ENCODE peak calls at places on chromosomes 12 and 14, in four cellular contexts. One of them, this sample, is unnamed.

GRCh38 chr12:66066071-66066928 is 64.2 kb downstream of the LLPH start:
- DNase-seq in psoas muscle: no peak
- DNase-seq in astrocyte: peak
- DNase-seq in endothelial cell of umbilical vein: peak
- DNase-seq in this sample: no peak

GRCh38 chr14:28731358-28731757 is 35.2 kb upstream of the FOXG1 start:
- DNase-seq in psoas muscle: no peak
- DNase-seq in astrocyte: no peak
- DNase-seq in endothelial cell of umbilical vein: no peak
- DNase-seq in this sample: no peak

GRCh38 chr12:120366884-120367251 is 2.1 kb downstream of the MSI1 start:
- DNase-seq in psoas muscle: no peak
- DNase-seq in astrocyte: no peak
- DNase-seq in endothelial cell of umbilical vein: no peak
- DNase-seq in this sample: no peak

GRCh38 chr12:120343692-120344091 is 16.1 kb upstream of the PLA2G1B start:
- DNase-seq in psoas muscle: no peak
- DNase-seq in astrocyte: no peak
- DNase-seq in endothelial cell of umbilical vein: no peak
- DNase-seq in this sample: no peak

GRCh38 chr14:22474730-22475351 is 114.2 kb downstream of the DAD1 start:
- DNase-seq in psoas muscle: no peak
- DNase-seq in astrocyte: peak
- DNase-seq in endothelial cell of umbilical vein: peak
- DNase-seq in this sample: no peak

GRCh38 chr14:63248211-63248610 is 44.0 kb downstream of the RHOJ start:
- DNase-seq in psoas muscle: no peak
- DNase-seq in astrocyte: peak
- DNase-seq in endothelial cell of umbilical vein: peak
- DNase-seq in this sample: no peak

GRCh38 chr12:30973171-30973570 is 46.6 kb downstream of the TSPAN11 start:
- DNase-seq in psoas muscle: no peak
- DNase-seq in astrocyte: no peak
- DNase-seq in endothelial cell of umbilical vein: no peak
- DNase-seq in this sample: no peak

GRCh38 chr12:30694971-30695326 is 720 bp downstream of the IPO8 start:
- DNase-seq in psoas muscle: peak
- DNase-seq in astrocyte: peak
- DNase-seq in endothelial cell of umbilical vein: peak
- DNase-seq in this sample: peak

GRCh38 chr14:22096511-22096890 is 422.9 kb upstream of the OR4E1 start:
- DNase-seq in psoas muscle: no peak
- DNase-seq in astrocyte: no peak
- DNase-seq in endothelial cell of umbilical vein: no peak
- DNase-seq in this sample: no peak

GRCh38 chr14:55754471-55754870 is 174.5 kb downstream of the KTN1 start:
- DNase-seq in psoas muscle: no peak
- DNase-seq in astrocyte: no peak
- DNase-seq in endothelial cell of umbilical vein: no peak
- DNase-seq in this sample: no peak

GRCh38 chr14:30940886-30941285 is 66.5 kb downstream of the COCH start:
- DNase-seq in psoas muscle: no peak
- DNase-seq in astrocyte: no peak
- DNase-seq in endothelial cell of umbilical vein: no peak
- DNase-seq in this sample: no peak

GRCh38 chr14:103899833-103900232 is 28.4 kb upstream of the TDRD9 start:
- DNase-seq in psoas muscle: no peak
- DNase-seq in astrocyte: no peak
- DNase-seq in endothelial cell of umbilical vein: no peak
- DNase-seq in this sample: no peak

GRCh38 chr12:42609605-42610004 is 20.1 kb upstream of the PRICKLE1 start:
- DNase-seq in psoas muscle: peak
- DNase-seq in astrocyte: no peak
- DNase-seq in endothelial cell of umbilical vein: no peak
- DNase-seq in this sample: no peak

GRCh38 chr12:42611571-42612257 is 22.2 kb upstream of the PRICKLE1 start:
- DNase-seq in psoas muscle: no peak
- DNase-seq in astrocyte: peak
- DNase-seq in endothelial cell of umbilical vein: peak
- DNase-seq in this sample: no peak

GRCh38 chr12:42605685-42606084 is 16.1 kb upstream of the PRICKLE1 start:
- DNase-seq in psoas muscle: no peak
- DNase-seq in astrocyte: no peak
- DNase-seq in endothelial cell of umbilical vein: no peak
- DNase-seq in this sample: no peak

GRCh38 chr12:42608196-42608825 is 18.8 kb upstream of the PRICKLE1 start:
- DNase-seq in psoas muscle: no peak
- DNase-seq in astrocyte: no peak
- DNase-seq in endothelial cell of umbilical vein: no peak
- DNase-seq in this sample: no peak

DNA sequence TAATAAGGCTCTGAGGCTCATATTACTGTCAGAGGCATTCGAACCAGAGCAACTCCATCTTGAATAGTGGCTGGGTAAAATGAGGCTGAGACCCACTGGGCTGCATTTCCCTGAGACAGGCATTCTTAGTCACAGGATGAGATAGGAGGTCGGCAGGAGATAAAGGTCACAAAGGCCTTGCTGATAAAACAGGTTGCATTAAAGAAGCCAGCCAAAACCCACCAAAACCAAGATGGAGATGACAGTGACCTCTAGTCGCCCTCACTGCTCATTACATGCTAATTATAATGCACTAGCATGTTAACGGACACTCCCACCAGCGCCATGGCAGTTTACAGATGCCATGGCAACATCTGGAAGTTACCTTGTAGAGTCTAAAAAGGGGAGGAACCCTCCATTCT is 18.0 kb upstream of the PRICKLE1 start:
- DNase-seq in psoas muscle: no peak
- DNase-seq in astrocyte: no peak
- DNase-seq in endothelial cell of umbilical vein: no peak
- DNase-seq in this sample: no peak
- H3K4me3 ChIP-seq in psoas muscle: no peak
- H3K4me3 ChIP-seq in astrocyte: no peak
- H3K4me3 ChIP-seq in endothelial cell of umbilical vein: no peak
- H3K4me3 ChIP-seq in this sample: no peak

GRCh38 chr12:91272456-91273063 is 89.9 kb upstream of the DCN start:
- DNase-seq in psoas muscle: peak
- DNase-seq in astrocyte: no peak
- DNase-seq in endothelial cell of umbilical vein: no peak
- DNase-seq in this sample: no peak
- H3K27ac ChIP-seq in psoas muscle: no peak
- H3K27ac ChIP-seq in astrocyte: no peak
- H3K27ac ChIP-seq in endothelial cell of umbilical vein: no peak
- H3K27ac ChIP-seq in this sample: no peak

GRCh38 chr12:125239563-125239962 is 174.3 kb downstream of the AACS start:
- DNase-seq in psoas muscle: no peak
- DNase-seq in astrocyte: no peak
- DNase-seq in endothelial cell of umbilical vein: no peak
- DNase-seq in this sample: no peak
- H3K4me3 ChIP-seq in psoas muscle: no peak
- H3K4me3 ChIP-seq in astrocyte: no peak
- H3K4me3 ChIP-seq in endothelial cell of umbilical vein: no peak
- H3K4me3 ChIP-seq in this sample: no peak

GRCh38 chr12:12198124-12198523 is 68.7 kb downstream of the LRP6 start:
- DNase-seq in psoas muscle: no peak
- DNase-seq in astrocyte: no peak
- DNase-seq in endothelial cell of umbilical vein: no peak
- DNase-seq in this sample: no peak

GRCh38 chr12:12200363-12200762 is 66.5 kb downstream of the LRP6 start:
- DNase-seq in psoas muscle: no peak
- DNase-seq in astrocyte: no peak
- DNase-seq in endothelial cell of umbilical vein: no peak
- DNase-seq in this sample: no peak

GRCh38 chr12:12202747-12203146 is 64.1 kb downstream of the LRP6 start:
- DNase-seq in psoas muscle: no peak
- DNase-seq in astrocyte: no peak
- DNase-seq in endothelial cell of umbilical vein: no peak
- DNase-seq in this sample: no peak

GRCh38 chr12:12201274-12201758 is 65.5 kb downstream of the LRP6 start:
- DNase-seq in psoas muscle: no peak
- DNase-seq in astrocyte: peak
- DNase-seq in endothelial cell of umbilical vein: no peak
- DNase-seq in this sample: no peak

GRCh38 chr12:12202105-12202504 is 64.7 kb downstream of the LRP6 start:
- DNase-seq in psoas muscle: no peak
- DNase-seq in astrocyte: no peak
- DNase-seq in endothelial cell of umbilical vein: no peak
- DNase-seq in this sample: no peak
- H3K27ac ChIP-seq in psoas muscle: peak
- H3K27ac ChIP-seq in astrocyte: no peak
- H3K27ac ChIP-seq in endothelial cell of umbilical vein: no peak
- H3K27ac ChIP-seq in this sample: no peak

GRCh38 chr12:50275545-50275944 is 7.8 kb downstream of the LIMA1 start:
- DNase-seq in psoas muscle: no peak
- DNase-seq in astrocyte: no peak
- DNase-seq in endothelial cell of umbilical vein: peak
- DNase-seq in this sample: peak
- H3K4me3 ChIP-seq in psoas muscle: no peak
- H3K4me3 ChIP-seq in astrocyte: no peak
- H3K4me3 ChIP-seq in endothelial cell of umbilical vein: no peak
- H3K4me3 ChIP-seq in this sample: no peak

DNA sequence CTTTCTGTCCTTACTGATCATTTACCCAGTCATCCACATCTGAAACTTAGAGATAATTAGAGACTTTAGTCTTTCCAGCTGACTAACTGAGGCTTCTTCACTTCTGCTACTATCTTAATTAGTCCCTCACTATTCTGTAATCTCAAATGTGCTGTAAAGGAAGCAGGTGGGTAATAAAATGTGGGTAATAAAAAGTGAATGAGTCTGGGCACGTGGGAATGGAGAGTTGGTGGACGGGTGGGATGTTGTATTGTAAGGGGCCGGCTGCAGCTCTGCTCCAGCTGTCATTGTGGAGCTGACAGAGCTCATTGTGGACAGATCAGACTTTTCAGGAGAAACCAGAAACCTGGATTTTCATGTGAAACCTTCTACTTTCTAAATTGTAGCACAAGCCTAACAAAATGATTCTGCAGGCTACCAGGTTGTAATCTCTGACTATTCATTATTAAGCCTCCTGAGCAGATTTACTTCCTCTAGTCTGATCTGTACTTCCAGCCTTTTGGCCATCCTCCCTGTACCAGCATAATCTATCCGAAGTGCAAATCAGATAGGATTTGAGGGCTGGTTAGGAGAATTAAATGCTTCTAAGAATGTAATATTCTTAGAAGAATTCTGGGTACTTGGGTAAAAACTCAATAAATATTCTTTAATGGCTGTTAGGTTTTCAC is 42.0 kb upstream of the BMAL2 start:
- DNase-seq in psoas muscle: no peak
- DNase-seq in astrocyte: no peak
- DNase-seq in endothelial cell of umbilical vein: peak
- DNase-seq in this sample: peak
- H3K27ac ChIP-seq in psoas muscle: no peak
- H3K27ac ChIP-seq in astrocyte: no peak
- H3K27ac ChIP-seq in endothelial cell of umbilical vein: peak
- H3K27ac ChIP-seq in this sample: no peak

DNA sequence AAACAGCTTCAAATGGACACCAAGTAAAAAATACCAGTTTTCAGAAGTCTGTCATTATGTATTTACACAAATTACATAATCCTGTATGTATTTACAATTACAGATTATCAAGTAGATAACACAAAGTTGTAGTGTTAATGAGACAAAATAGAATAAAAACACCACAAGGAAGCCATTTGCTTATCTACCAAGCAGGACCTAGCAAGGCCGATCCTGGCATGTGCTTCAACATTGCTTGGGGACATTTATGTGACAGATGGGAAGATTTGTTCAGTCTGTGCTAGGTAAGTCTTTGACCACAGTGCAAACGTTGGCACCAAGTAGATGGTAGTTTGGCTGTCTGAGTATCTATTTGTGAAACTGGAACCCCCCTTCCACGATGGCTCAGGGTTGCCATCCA is 35.8 kb downstream of the BCAT1 start:
- DNase-seq in psoas muscle: no peak
- DNase-seq in astrocyte: no peak
- DNase-seq in endothelial cell of umbilical vein: no peak
- DNase-seq in this sample: no peak
- H3K4me3 ChIP-seq in psoas muscle: no peak
- H3K4me3 ChIP-seq in astrocyte: no peak
- H3K4me3 ChIP-seq in endothelial cell of umbilical vein: no peak
- H3K4me3 ChIP-seq in this sample: no peak

This sample was measured in small intestine.